ENCODE peak calls at places on chromosome 16, in nine cellular contexts. M is neural progenitor cell; R is germinal center; Q is HFFc6; T is effector CD4-positive, alpha-beta T cell; E is activated T-cell treated with anti-CD3 and anti-CD28 coated beads for 1 hour; V is naive thymus-derived CD4-positive, alpha-beta T cell; W is tibial nerve; O is stimulated activated naive CD4-positive, alpha-beta T cell. Y is an unnamed sample.

GRCh38 chr16:84033251-84034195 is 9.1 kb downstream of the SLC38A8 start:
- DNase-seq in M (no peak), R (no peak), Q (no peak), T (no peak), E (no peak), V (no peak), W (no peak), O (no peak), Y (no peak)

GRCh38 chr16:50547944-50548658 is at the start of gene NKD1:
- DNase-seq in M (peak), R (peak), Q (no peak), T (peak), E (peak), V (peak), W (peak), O (peak), Y (peak)

GRCh38 chr16:9176547-9177418 is 85.3 kb downstream of the HAPSTR1 start:
- DNase-seq in M (no peak), R (no peak), Q (no peak), T (no peak), E (no peak), V (no peak), W (no peak), O (no peak), Y (no peak)

GRCh38 chr16:15960124-15960971 is 10.9 kb downstream of the ABCC1 start:
- DNase-seq in M (no peak), R (no peak), Q (no peak), T (no peak), E (no peak), V (no peak), W (no peak), O (no peak), Y (no peak)

GRCh38 chr16:51298800-51299199 is 147.7 kb upstream of the SALL1 start:
- DNase-seq in M (no peak), R (no peak), Q (no peak), T (no peak), E (no peak), V (no peak), W (no peak), O (no peak), Y (no peak)

GRCh38 chr16:28923652-28924398 is 1.2 kb downstream of the RABEP2 start:
- DNase-seq in M (no peak), R (peak), Q (no peak), T (no peak), E (no peak), V (no peak), W (no peak), O (no peak), Y (no peak)

GRCh38 chr16:86591270-86591669 is 12.9 kb downstream of the FOXL1 start:
- DNase-seq in M (no peak), R (no peak), Q (no peak), T (no peak), E (no peak), V (no peak), W (no peak), O (no peak), Y (no peak)

GRCh38 chr16:31074814-31075183 is 577 bp downstream of the ZNF646 start:
- DNase-seq in M (no peak), R (no peak), Q (no peak), T (no peak), E (no peak), V (no peak), W (no peak), O (no peak), Y (no peak)

GRCh38 chr16:74216319-74216718 is 80.3 kb upstream of the PSMD7 start:
- DNase-seq in M (no peak), R (no peak), Q (no peak), T (no peak), E (no peak), V (no peak), W (no peak), O (no peak), Y (peak)

GRCh38 chr16:87956771-87957279 is 5.6 kb downstream of the BANP start:
- DNase-seq in M (no peak), R (no peak), Q (peak), T (no peak), E (no peak), V (no peak), W (no peak), O (no peak), Y (peak)

GRCh38 chr16:76277099-76278030 is at the start of gene CNTNAP4:
- DNase-seq in M (peak), R (no peak), Q (no peak), T (no peak), E (no peak), V (no peak), W (peak), O (no peak), Y (no peak)

GRCh38 chr16:85492617-85492957 is 120.5 kb upstream of the GSE1 start:
- DNase-seq in M (no peak), R (no peak), Q (no peak), T (no peak), E (no peak), V (no peak), W (no peak), O (no peak), Y (no peak)

GRCh38 chr16:48246066-48246465 is 1.3 kb downstream of the ABCC11 start:
- DNase-seq in M (no peak), R (no peak), Q (no peak), T (no peak), E (no peak), V (no peak), W (no peak), O (no peak), Y (peak)

GRCh38 chr16:30659507-30660423 is 1.5 kb downstream of the FBRS start:
- DNase-seq in M (peak), R (no peak), Q (no peak), T (peak), E (peak), V (peak), W (no peak), O (peak), Y (no peak)

GRCh38 chr16:56793504-56793903 is 63.6 kb downstream of the NUP93 start:
- DNase-seq in M (no peak), R (no peak), Q (peak), T (no peak), E (no peak), V (no peak), W (no peak), O (no peak), Y (no peak)

GRCh38 chr16:17784073-17784472 is 313.3 kb upstream of the XYLT1 start:
- DNase-seq in M (peak), R (no peak), Q (peak), T (no peak), E (no peak), V (no peak), W (no peak), O (no peak), Y (peak)

GRCh38 chr16:25158401-25158800 is 46.9 kb downstream of the LCMT1 start:
- DNase-seq in M (no peak), R (no peak), Q (no peak), T (no peak), E (no peak), V (no peak), W (no peak), O (no peak), Y (peak)

GRCh38 chr16:87550510-87550961 is 51.8 kb upstream of the JPH3 start:
- DNase-seq in M (peak), R (peak), Q (no peak), T (peak), E (peak), V (peak), W (no peak), O (peak), Y (no peak)

GRCh38 chr16:75192606-75193264 is 14.2 kb downstream of the CTRB2 start:
- DNase-seq in M (no peak), R (no peak), Q (no peak), T (no peak), E (no peak), V (no peak), W (no peak), O (no peak), Y (no peak)

GRCh38 chr16:20879175-20880053 is 20.7 kb downstream of the DCUN1D3 start:
- DNase-seq in M (no peak), R (no peak), Q (peak), T (no peak), E (no peak), V (no peak), W (no peak), O (no peak), Y (peak)

GRCh38 chr16:728131-728889 is 1.4 kb downstream of the HAGHL start:
- DNase-seq in M (peak), R (peak), Q (peak), T (peak), E (peak), V (peak), W (no peak), O (peak), Y (peak)

GRCh38 chr16:54080524-54081008 is 206.0 kb downstream of the IRX3 start:
- DNase-seq in M (no peak), R (no peak), Q (peak), T (no peak), E (no peak), V (no peak), W (no peak), O (no peak), Y (peak)

GRCh38 chr16:27803775-27804549 is 254.0 kb downstream of the KATNIP start:
- DNase-seq in M (no peak), R (no peak), Q (no peak), T (no peak), E (no peak), V (no peak), W (no peak), O (no peak), Y (no peak)

GRCh38 chr16:2364638-2365210 is 24.2 kb upstream of the ABCA3 start:
- DNase-seq in M (no peak), R (no peak), Q (peak), T (no peak), E (no peak), V (no peak), W (no peak), O (no peak), Y (no peak)

GRCh38 chr16:89315791-89316581 is 98.5 kb downstream of the ZNF778 start:
- DNase-seq in M (no peak), R (peak), Q (peak), T (peak), E (peak), V (peak), W (no peak), O (peak), Y (peak)

GRCh38 chr16:65697516-65697915 is 575.7 kb upstream of the CDH11 start:
- DNase-seq in M (no peak), R (no peak), Q (no peak), T (no peak), E (no peak), V (no peak), W (no peak), O (no peak), Y (no peak)

GRCh38 chr16:15798671-15799070 is 58.2 kb downstream of the MYH11 start:
- DNase-seq in M (no peak), R (no peak), Q (no peak), T (no peak), E (no peak), V (no peak), W (no peak), O (no peak), Y (no peak)

GRCh38 chr16:3716831-3717234 is 491 bp downstream of the TRAP1 start:
- DNase-seq in M (peak), R (peak), Q (no peak), T (peak), E (no peak), V (no peak), W (no peak), O (no peak), Y (no peak)

GRCh38 chr16:4409081-4409932 is 7.1 kb downstream of the CORO7 start:
- DNase-seq in M (no peak), R (no peak), Q (no peak), T (no peak), E (no peak), V (no peak), W (no peak), O (no peak), Y (no peak)

GRCh38 chr16:86635926-86636325 is 57.6 kb downstream of the FOXL1 start:
- DNase-seq in M (no peak), R (no peak), Q (no peak), T (no peak), E (no peak), V (no peak), W (no peak), O (no peak), Y (no peak)

GRCh38 chr16:77171750-77172635 is 19.0 kb upstream of the MON1B start:
- DNase-seq in M (peak), R (peak), Q (peak), T (peak), E (no peak), V (no peak), W (peak), O (no peak), Y (peak)

GRCh38 chr16:66618588-66618987 is 14.1 kb downstream of the CMTM3 start:
- DNase-seq in M (no peak), R (no peak), Q (peak), T (no peak), E (no peak), V (no peak), W (peak), O (no peak), Y (peak)

GRCh38 chr16:21167360-21167759 is 8.9 kb downstream of the LDAF1 start:
- DNase-seq in M (no peak), R (no peak), Q (peak), T (no peak), E (no peak), V (no peak), W (no peak), O (no peak), Y (peak)

GRCh38 chr16:1707193-1707790 is 1.3 kb downstream of the MAPK8IP3 start:
- DNase-seq in M (peak), R (no peak), Q (peak), T (no peak), E (no peak), V (no peak), W (no peak), O (no peak), Y (peak)

GRCh38 chr16:14196539-14196938 is 125.4 kb downstream of the MRTFB start:
- DNase-seq in M (no peak), R (no peak), Q (no peak), T (no peak), E (no peak), V (no peak), W (no peak), O (no peak), Y (no peak)

GRCh38 chr16:29974291-29975133 is 844 bp downstream of the TAOK2 start:
- DNase-seq in M (peak), R (peak), Q (no peak), T (no peak), E (no peak), V (no peak), W (no peak), O (peak), Y (peak)

GRCh38 chr16:67025151-67025550 is 3.8 kb upstream of the CBFB start:
- DNase-seq in M (no peak), R (no peak), Q (no peak), T (no peak), E (no peak), V (no peak), W (no peak), O (no peak), Y (no peak)

GRCh38 chr16:11076259-11077018 is 132.1 kb downstream of the CLEC16A start:
- DNase-seq in M (peak), R (peak), Q (no peak), T (no peak), E (no peak), V (no peak), W (no peak), O (no peak), Y (no peak)

Y was measured in astrocyte.